ENCODE peak calls at places on chromosome 14, in five cellular contexts. S is endothelial cell; U is GM10248; P is left lung; M is CD4-positive, alpha-beta T cell. V is an unnamed sample.
A peak's percentile ranks its signal among the peaks of the same experiment; 100 is the strongest.

GRCh38 chr14:22841769-22842168 is 5.4 kb downstream of the MMP14 start:
- DNase-seq in S (no peak), U (no peak), P (no peak), M (no peak), V (no peak)

GRCh38 chr14:100032749-100033148 is 32.5 kb upstream of the EVL start:
- DNase-seq in S (no peak), U (no peak), P (no peak), M (no peak), V (no peak)

GRCh38 chr14:65153101-65153500 is 50.8 kb upstream of the MAX start:
- DNase-seq in S (no peak), U (no peak), P (no peak), M (no peak), V (no peak)

GRCh38 chr14:58637040-58637390 is 747 bp upstream of the DACT1 start:
- DNase-seq in S (no peak), U (peak; percentile 16), P (no peak), M (peak; percentile 3), V (no peak)

GRCh38 chr14:55111122-55111705 is 17.8 kb upstream of the LGALS3 start:
- DNase-seq in S (no peak), U (no peak), P (no peak), M (no peak), V (no peak)

GRCh38 chr14:53963491-53964227 is 7.0 kb upstream of the BMP4 start:
- DNase-seq in S (peak; percentile 57), U (no peak), P (peak; percentile 71), M (no peak), V (peak; percentile 67)

GRCh38 chr14:20606190-20606901 is 15.2 kb upstream of the RNASE12 start:
- DNase-seq in S (peak; percentile 57), U (no peak), P (no peak), M (no peak), V (peak; percentile 28)

GRCh38 chr14:99250636-99251208 is 21.3 kb downstream of the BCL11B start:
- DNase-seq in S (no peak), U (no peak), P (no peak), M (no peak), V (no peak)

GRCh38 chr14:52417139-52417538 is 103.0 kb downstream of the PTGER2 start:
- DNase-seq in S (no peak), U (no peak), P (no peak), M (no peak), V (no peak)
- TF ChIP-seq CTCF in S (no peak), U (no peak), P (no peak), M (no peak), V (no peak)

GRCh38 chr14:26187996-26188605 is 409.7 kb downstream of the NOVA1 start:
- DNase-seq in S (no peak), U (no peak), P (no peak), M (no peak), V (no peak)

GRCh38 chr14:26190644-26191043 is 407.2 kb downstream of the NOVA1 start:
- DNase-seq in S (no peak), U (no peak), P (no peak), M (no peak), V (no peak)

GRCh38 chr14:26191666-26192065 is 406.2 kb downstream of the NOVA1 start:
- DNase-seq in S (no peak), U (no peak), P (no peak), M (no peak), V (no peak)

GRCh38 chr14:26194816-26195215 is 403.0 kb downstream of the NOVA1 start:
- DNase-seq in S (no peak), U (no peak), P (no peak), M (no peak), V (no peak)

GRCh38 chr14:26191123-26191522 is 406.7 kb downstream of the NOVA1 start:
- DNase-seq in S (no peak), U (no peak), P (no peak), M (no peak), V (no peak)
- TF ChIP-seq CTCF in S (no peak), U (no peak), P (no peak), M (no peak), V (no peak)

GRCh38 chr14:30002859-30003258 is 75.2 kb upstream of the PRKD1 start:
- DNase-seq in S (no peak), U (no peak), P (no peak), M (no peak), V (no peak)

GRCh38 chr14:29993148-29993547 is 65.5 kb upstream of the PRKD1 start:
- DNase-seq in S (no peak), U (no peak), P (no peak), M (no peak), V (no peak)

DNA sequence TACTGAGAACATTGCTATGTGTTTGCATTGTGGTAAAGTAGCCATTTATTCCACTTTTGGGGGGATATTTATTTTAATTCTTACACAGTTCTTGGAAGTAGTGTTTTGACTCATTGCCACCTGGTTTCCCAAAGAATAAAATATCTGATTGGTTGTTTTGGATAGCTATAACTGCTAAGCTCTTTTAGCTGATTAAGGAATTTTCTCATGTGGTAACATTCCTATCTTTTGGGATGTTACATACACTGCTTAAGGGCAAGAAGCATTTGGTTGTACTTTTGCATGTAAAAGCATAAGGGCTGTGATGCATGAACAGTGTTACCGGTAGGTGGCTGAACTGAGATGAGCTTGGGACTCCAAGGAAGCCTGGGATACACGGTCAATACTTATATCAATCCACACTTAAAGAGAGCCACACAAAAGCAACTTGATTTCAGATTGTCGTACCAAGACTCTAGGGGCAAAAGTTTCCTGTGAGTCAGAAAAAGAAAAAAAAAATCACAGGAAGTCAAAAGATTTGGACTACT is 71.4 kb upstream of the PRKD1 start:
- DNase-seq in S (no peak), U (no peak), P (no peak), M (no peak), V (no peak)
- TF ChIP-seq CTCF in S (no peak), U (no peak), P (no peak), M (no peak), V (no peak)

GRCh38 chr14:29648045-29648444 is 279.6 kb downstream of the PRKD1 start:
- DNase-seq in S (no peak), U (no peak), P (no peak), M (no peak), V (no peak)

GRCh38 chr14:29645117-29645516 is 282.5 kb downstream of the PRKD1 start:
- DNase-seq in S (no peak), U (no peak), P (no peak), M (no peak), V (no peak)

GRCh38 chr14:29649170-29649569 is 278.5 kb downstream of the PRKD1 start:
- DNase-seq in S (no peak), U (no peak), P (no peak), M (no peak), V (no peak)

GRCh38 chr14:29643415-29644206 is 284.0 kb downstream of the PRKD1 start:
- DNase-seq in S (no peak), U (no peak), P (no peak), M (no peak), V (no peak)
- TF ChIP-seq CTCF in S (no peak), U (no peak), P (no peak), M (no peak), V (no peak)

DNA sequence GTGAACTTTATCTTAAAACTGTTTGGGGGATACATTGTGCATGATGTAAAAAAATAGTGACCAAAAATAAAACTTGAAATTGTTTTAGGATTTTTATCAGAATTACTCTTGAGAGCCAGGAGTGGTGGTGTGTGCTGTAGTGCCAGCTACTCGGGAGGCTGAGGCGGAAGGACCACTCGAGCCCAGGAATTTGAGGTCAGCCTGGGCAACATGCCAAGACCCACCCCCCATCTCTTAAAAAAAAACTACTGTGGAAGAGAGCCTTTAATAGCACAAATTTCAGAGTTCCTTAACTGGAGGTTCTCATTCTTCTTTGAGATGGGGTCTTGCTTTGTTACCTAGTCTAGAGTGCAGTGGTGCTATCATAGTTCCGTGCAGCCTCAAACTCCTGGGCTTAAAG is 21.5 kb downstream of the CPSF2 start:
- DNase-seq in S (no peak), U (no peak), P (no peak), M (no peak), V (no peak)
- TF ChIP-seq CTCF in S (no peak), U (no peak), P (no peak), M (no peak), V (no peak)

GRCh38 chr14:86035882-86036281 is 505.9 kb downstream of the FLRT2 start:
- DNase-seq in S (peak; percentile 49), U (peak; percentile 3), P (no peak), M (no peak), V (peak; percentile 18)
- TF ChIP-seq CTCF in S (peak; percentile 60), U (peak; percentile 44), P (no peak), M (no peak), V (peak; percentile 47)

DNA sequence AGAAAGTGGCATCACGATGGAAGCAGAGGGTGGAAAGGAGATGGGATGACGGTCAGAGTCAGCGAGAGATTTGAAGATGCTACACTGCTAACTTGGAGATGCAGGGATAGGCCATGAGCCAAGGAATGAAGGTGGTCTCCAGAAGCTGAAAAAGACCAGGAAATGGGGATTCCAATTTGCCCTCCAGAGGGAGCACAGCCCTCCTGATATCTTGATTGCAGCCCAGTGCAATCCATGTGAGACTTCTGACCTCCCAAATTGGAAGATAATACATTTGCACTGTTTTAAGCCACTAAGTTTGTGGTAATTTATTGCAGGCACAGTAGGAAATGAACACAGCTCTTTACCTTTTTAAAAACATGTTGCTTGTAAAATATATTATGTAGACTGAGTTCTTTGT is 549.5 kb downstream of the VRK1 start:
- DNase-seq in S (no peak), U (no peak), P (no peak), M (no peak), V (no peak)
- TF ChIP-seq CTCF in S (no peak), U (no peak), P (no peak), M (no peak), V (no peak)

DNA sequence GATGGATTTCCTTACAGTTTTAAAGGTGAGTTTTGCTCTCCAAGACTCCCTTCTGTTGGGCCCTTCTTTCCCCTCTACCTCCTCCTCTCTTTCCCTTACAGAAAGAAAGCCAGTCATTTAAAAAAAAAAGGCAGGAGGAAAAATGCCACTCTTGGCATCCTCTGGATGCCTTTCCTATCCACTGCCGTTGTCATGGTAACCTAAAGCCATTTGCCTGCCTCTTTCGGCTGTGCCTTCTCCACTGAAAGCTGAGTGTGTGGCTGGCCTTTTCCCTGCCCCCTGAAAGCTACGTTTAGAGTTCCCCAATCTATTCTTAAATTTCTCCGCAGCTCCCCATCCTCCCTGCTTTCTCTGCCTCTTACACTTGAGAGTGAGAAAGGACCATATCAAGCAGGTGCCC is 67.1 kb downstream of the TUNAR start:
- DNase-seq in S (no peak), U (no peak), P (no peak), M (no peak), V (no peak)
- TF ChIP-seq CTCF in S (no peak), U (no peak), P (no peak), M (no peak), V (no peak)

DNA sequence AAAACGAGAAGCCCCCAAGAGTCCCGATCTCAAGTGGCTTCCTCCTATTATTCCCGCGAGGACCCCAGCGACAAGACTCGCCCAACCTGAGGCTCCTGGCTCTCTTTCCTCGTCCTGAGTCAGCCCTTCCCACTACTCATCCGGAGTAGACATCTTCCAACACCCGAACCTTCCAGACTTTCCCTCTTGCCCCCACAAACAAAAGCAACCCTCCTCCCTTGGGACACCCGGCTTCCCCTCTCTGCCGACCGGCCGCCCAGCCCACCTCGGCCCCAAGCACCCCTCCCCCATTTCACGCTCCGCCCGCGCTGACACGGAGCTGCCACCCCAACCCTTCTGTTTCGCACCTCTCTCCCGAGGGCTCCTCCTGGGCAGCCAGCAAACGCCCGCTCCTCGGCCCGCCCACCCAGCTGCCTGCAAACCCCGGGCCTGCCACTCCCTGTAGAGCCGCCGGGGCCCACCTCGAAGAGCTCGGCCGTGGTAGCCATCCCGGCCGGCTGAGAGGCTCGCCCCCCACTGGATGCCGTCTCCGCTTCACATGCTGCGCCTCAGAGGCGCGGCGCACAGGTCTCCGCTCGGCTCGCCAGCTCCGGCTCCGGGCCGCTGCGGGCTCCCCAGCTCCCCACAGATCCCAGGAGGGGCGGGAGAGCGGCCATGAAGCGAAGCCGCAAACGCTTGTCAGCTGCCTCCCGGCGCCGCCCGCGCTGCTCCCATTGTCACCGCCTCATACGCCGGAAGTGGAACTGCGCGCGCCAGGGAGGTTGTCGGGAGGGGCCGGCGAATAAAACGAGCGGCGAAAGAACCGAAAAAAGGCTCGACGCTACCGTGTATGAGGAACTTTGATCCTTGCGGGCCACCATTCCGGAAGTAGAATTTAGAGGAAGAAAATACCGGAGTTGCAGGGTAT is at the start of the genes AP5M1 and EXOC5:
- DNase-seq in S (peak; percentile 89), U (peak; percentile 89), P (peak; percentile 98), M (peak; percentile 84), V (peak; percentile 88)
- TF ChIP-seq CTCF in S (no peak), U (no peak), P (no peak), M (no peak), V (no peak)